ENCODE peak calls at places on chromosomes 3 and 15, in eight cellular contexts. One of them, this sample, is unnamed.

GRCh38 chr15:80210612-80211554 is 41.1 kb downstream of the CTXND1 start:
- DNase-seq in WERI-Rb-1: no peak
- DNase-seq in esophagus squamous epithelium: no peak
- DNase-seq in A673: no peak
- DNase-seq in body of pancreas: no peak
- DNase-seq in GM23338: no peak
- DNase-seq in ovary: no peak
- DNase-seq in lower lobe of right lung: no peak
- DNase-seq in this sample: peak; percentile 41

GRCh38 chr3:159319156-159319555 is 517.3 kb downstream of the MFSD1 start:
- DNase-seq in lower lobe of right lung: no peak
- DNase-seq in body of pancreas: no peak
- DNase-seq in esophagus squamous epithelium: no peak
- DNase-seq in WERI-Rb-1: no peak
- DNase-seq in A673: no peak
- DNase-seq in ovary: no peak
- DNase-seq in GM23338: no peak
- DNase-seq in this sample: no peak

GRCh38 chr15:37016287-37016686 is 84.1 kb downstream of the MEIS2 start:
- DNase-seq in esophagus squamous epithelium: no peak
- DNase-seq in ovary: peak; percentile 77
- DNase-seq in body of pancreas: no peak
- DNase-seq in A673: no peak
- DNase-seq in GM23338: no peak
- DNase-seq in lower lobe of right lung: no peak
- DNase-seq in WERI-Rb-1: no peak
- DNase-seq in this sample: no peak

GRCh38 chr3:17491601-17492000 is 250.8 kb downstream of the TBC1D5 start:
- DNase-seq in body of pancreas: no peak
- DNase-seq in A673: no peak
- DNase-seq in WERI-Rb-1: no peak
- DNase-seq in lower lobe of right lung: no peak
- DNase-seq in ovary: no peak
- DNase-seq in GM23338: no peak
- DNase-seq in esophagus squamous epithelium: no peak
- DNase-seq in this sample: no peak

GRCh38 chr3:163266731-163267130 is 1770.1 kb downstream of the OTOL1 start:
- DNase-seq in GM23338: no peak
- DNase-seq in ovary: no peak
- DNase-seq in lower lobe of right lung: no peak
- DNase-seq in WERI-Rb-1: no peak
- DNase-seq in esophagus squamous epithelium: no peak
- DNase-seq in body of pancreas: no peak
- DNase-seq in A673: no peak
- DNase-seq in this sample: no peak

GRCh38 chr3:79810529-79810928 is 42.7 kb upstream of the ROBO1 start:
- DNase-seq in GM23338: no peak
- DNase-seq in body of pancreas: no peak
- DNase-seq in ovary: no peak
- DNase-seq in A673: no peak
- DNase-seq in esophagus squamous epithelium: no peak
- DNase-seq in WERI-Rb-1: no peak
- DNase-seq in lower lobe of right lung: no peak
- DNase-seq in this sample: no peak

GRCh38 chr15:84821501-84822021 is 4.4 kb downstream of the ALPK3 start:
- DNase-seq in esophagus squamous epithelium: no peak
- DNase-seq in body of pancreas: no peak
- DNase-seq in lower lobe of right lung: no peak
- DNase-seq in ovary: peak; percentile 49
- DNase-seq in WERI-Rb-1: no peak
- DNase-seq in A673: no peak
- DNase-seq in GM23338: no peak
- DNase-seq in this sample: no peak

GRCh38 chr3:129878355-129878754 is 15.2 kb downstream of the TMCC1 start:
- DNase-seq in lower lobe of right lung: no peak
- DNase-seq in ovary: no peak
- DNase-seq in WERI-Rb-1: no peak
- DNase-seq in A673: no peak
- DNase-seq in GM23338: no peak
- DNase-seq in esophagus squamous epithelium: no peak
- DNase-seq in body of pancreas: no peak
- DNase-seq in this sample: no peak

GRCh38 chr15:96234109-96234892 is 96.2 kb upstream of the NR2F2 start:
- DNase-seq in ovary: no peak
- DNase-seq in lower lobe of right lung: no peak
- DNase-seq in body of pancreas: no peak
- DNase-seq in esophagus squamous epithelium: no peak
- DNase-seq in WERI-Rb-1: peak; percentile 64
- DNase-seq in GM23338: no peak
- DNase-seq in A673: no peak
- DNase-seq in this sample: no peak

GRCh38 chr3:131705558-131706051 is 202.8 kb upstream of the MRPL3 start:
- DNase-seq in body of pancreas: no peak
- DNase-seq in A673: peak; percentile 65
- DNase-seq in GM23338: peak; percentile 16
- DNase-seq in esophagus squamous epithelium: no peak
- DNase-seq in ovary: no peak
- DNase-seq in WERI-Rb-1: peak; percentile 90
- DNase-seq in lower lobe of right lung: no peak
- DNase-seq in this sample: peak; percentile 44

GRCh38 chr3:40333852-40334251 is 24.3 kb downstream of the EIF1B start:
- DNase-seq in ovary: no peak
- DNase-seq in GM23338: no peak
- DNase-seq in esophagus squamous epithelium: no peak
- DNase-seq in A673: no peak
- DNase-seq in lower lobe of right lung: no peak
- DNase-seq in body of pancreas: peak; percentile 49
- DNase-seq in WERI-Rb-1: no peak
- DNase-seq in this sample: no peak

GRCh38 chr3:183698760-183699159 is 1.2 kb downstream of the YEATS2 start:
- DNase-seq in lower lobe of right lung: no peak
- DNase-seq in GM23338: peak; percentile 30
- DNase-seq in esophagus squamous epithelium: no peak
- DNase-seq in A673: peak; percentile 24
- DNase-seq in ovary: no peak
- DNase-seq in WERI-Rb-1: no peak
- DNase-seq in body of pancreas: no peak
- DNase-seq in this sample: no peak

GRCh38 chr15:25811481-25811906 is 51.6 kb downstream of the ATP10A start:
- DNase-seq in A673: no peak
- DNase-seq in body of pancreas: no peak
- DNase-seq in ovary: no peak
- DNase-seq in lower lobe of right lung: no peak
- DNase-seq in WERI-Rb-1: no peak
- DNase-seq in GM23338: no peak
- DNase-seq in esophagus squamous epithelium: no peak
- DNase-seq in this sample: no peak

GRCh38 chr3:43960448-43960840 is 269.7 kb downstream of the ABHD5 start:
- DNase-seq in ovary: no peak
- DNase-seq in lower lobe of right lung: no peak
- DNase-seq in esophagus squamous epithelium: no peak
- DNase-seq in GM23338: no peak
- DNase-seq in WERI-Rb-1: peak; percentile 60
- DNase-seq in body of pancreas: no peak
- DNase-seq in A673: peak; percentile 26
- DNase-seq in this sample: no peak

GRCh38 chr15:41779662-41780157 is 5.4 kb downstream of the MAPKBP1 start:
- DNase-seq in esophagus squamous epithelium: no peak
- DNase-seq in WERI-Rb-1: no peak
- DNase-seq in body of pancreas: no peak
- DNase-seq in lower lobe of right lung: no peak
- DNase-seq in GM23338: no peak
- DNase-seq in A673: no peak
- DNase-seq in ovary: no peak
- DNase-seq in this sample: no peak

GRCh38 chr15:69997701-69998273 is 99.9 kb downstream of the TLE3 start:
- DNase-seq in lower lobe of right lung: peak; percentile 81
- DNase-seq in A673: peak; percentile 39
- DNase-seq in body of pancreas: peak; percentile 38
- DNase-seq in WERI-Rb-1: no peak
- DNase-seq in GM23338: no peak
- DNase-seq in esophagus squamous epithelium: no peak
- DNase-seq in ovary: no peak
- DNase-seq in this sample: peak; percentile 57

GRCh38 chr3:50268276-50268675 is 671 bp upstream of the SEMA3B start:
- DNase-seq in WERI-Rb-1: no peak
- DNase-seq in lower lobe of right lung: no peak
- DNase-seq in body of pancreas: no peak
- DNase-seq in ovary: no peak
- DNase-seq in A673: no peak
- DNase-seq in GM23338: no peak
- DNase-seq in esophagus squamous epithelium: no peak
- DNase-seq in this sample: no peak

GRCh38 chr3:127005864-127006500 is 23.1 kb downstream of the PLXNA1 start:
- DNase-seq in GM23338: no peak
- DNase-seq in body of pancreas: no peak
- DNase-seq in A673: no peak
- DNase-seq in ovary: no peak
- DNase-seq in lower lobe of right lung: no peak
- DNase-seq in WERI-Rb-1: peak; percentile 79
- DNase-seq in esophagus squamous epithelium: no peak
- DNase-seq in this sample: no peak

GRCh38 chr15:41983221-41983620 is 10.9 kb upstream of the EHD4 start:
- DNase-seq in ovary: no peak
- DNase-seq in WERI-Rb-1: no peak
- DNase-seq in esophagus squamous epithelium: no peak
- DNase-seq in body of pancreas: no peak
- DNase-seq in GM23338: peak; percentile 37
- DNase-seq in A673: no peak
- DNase-seq in lower lobe of right lung: no peak
- DNase-seq in this sample: no peak

GRCh38 chr3:120688121-120688520 is 6.1 kb upstream of the HGD start:
- DNase-seq in GM23338: no peak
- DNase-seq in A673: no peak
- DNase-seq in lower lobe of right lung: no peak
- DNase-seq in WERI-Rb-1: no peak
- DNase-seq in body of pancreas: no peak
- DNase-seq in esophagus squamous epithelium: no peak
- DNase-seq in ovary: no peak
- DNase-seq in this sample: no peak

GRCh38 chr15:80836991-80837390 is 57.8 kb downstream of the CEMIP start:
- DNase-seq in A673: no peak
- DNase-seq in GM23338: no peak
- DNase-seq in body of pancreas: no peak
- DNase-seq in ovary: no peak
- DNase-seq in lower lobe of right lung: no peak
- DNase-seq in esophagus squamous epithelium: no peak
- DNase-seq in WERI-Rb-1: no peak
- DNase-seq in this sample: no peak

GRCh38 chr3:52670621-52671521 is 14.8 kb downstream of the PBRM1 start:
- DNase-seq in ovary: no peak
- DNase-seq in esophagus squamous epithelium: no peak
- DNase-seq in body of pancreas: no peak
- DNase-seq in GM23338: no peak
- DNase-seq in WERI-Rb-1: no peak
- DNase-seq in A673: no peak
- DNase-seq in lower lobe of right lung: no peak
- DNase-seq in this sample: peak; percentile 100
- H3K4me3 ChIP-seq in ovary: no peak overlapping the region
- H3K4me3 ChIP-seq in esophagus squamous epithelium: no peak overlapping the region
- H3K4me3 ChIP-seq in body of pancreas: no peak overlapping the region
- H3K4me3 ChIP-seq in GM23338: no peak overlapping the region
- H3K4me3 ChIP-seq in WERI-Rb-1: no peak overlapping the region
- H3K4me3 ChIP-seq in A673: no peak overlapping the region
- H3K4me3 ChIP-seq in lower lobe of right lung: no peak overlapping the region
- H3K4me3 ChIP-seq in this sample: no peak overlapping the region

DNA sequence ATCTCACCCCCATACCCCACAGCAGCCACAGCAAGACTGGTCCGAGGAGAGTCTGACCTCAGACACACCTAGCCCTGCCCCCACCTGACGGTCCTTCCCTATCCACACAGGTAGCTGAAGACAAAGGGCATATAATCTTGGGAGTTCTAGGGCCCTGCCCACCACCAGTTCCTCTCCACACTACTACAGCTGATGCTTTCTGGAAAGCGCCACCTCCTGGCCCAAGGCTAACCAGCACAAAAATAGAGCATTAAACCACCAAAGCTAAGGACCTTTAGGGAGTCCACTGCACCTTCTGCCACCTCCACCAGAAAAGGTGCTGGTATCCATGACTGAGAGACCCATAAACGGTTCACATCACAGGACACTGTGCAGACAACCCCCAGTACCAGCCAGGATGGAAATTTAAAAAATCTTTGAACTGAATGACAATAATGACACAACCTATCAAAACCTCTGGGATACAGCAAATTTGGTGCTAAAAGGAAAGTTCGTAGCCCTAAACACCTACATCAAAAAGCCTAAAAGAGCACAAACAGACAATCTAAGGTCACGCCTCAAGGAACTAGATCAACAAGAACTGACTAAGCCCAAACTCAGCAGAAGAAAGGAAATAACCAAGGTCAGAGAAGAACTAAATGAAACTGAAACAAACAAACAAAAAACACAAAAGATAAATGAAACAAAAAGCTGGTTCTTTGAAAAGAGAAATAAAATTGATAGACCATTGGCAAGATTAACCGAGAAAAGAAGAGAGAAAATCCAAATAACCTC is 122.1 kb upstream of the TPRG1 start:
- DNase-seq in body of pancreas: no peak
- DNase-seq in WERI-Rb-1: peak; percentile 24
- DNase-seq in A673: peak; percentile 19
- DNase-seq in lower lobe of right lung: no peak
- DNase-seq in esophagus squamous epithelium: no peak
- DNase-seq in ovary: no peak
- DNase-seq in GM23338: peak; percentile 32
- DNase-seq in this sample: no peak
- TF ChIP-seq CTCF in body of pancreas: no peak
- TF ChIP-seq CTCF in WERI-Rb-1: peak; percentile 30
- TF ChIP-seq CTCF in A673: peak; percentile 46
- TF ChIP-seq CTCF in lower lobe of right lung: no peak
- TF ChIP-seq CTCF in esophagus squamous epithelium: no peak
- TF ChIP-seq CTCF in ovary: no peak
- TF ChIP-seq CTCF in GM23338: peak; percentile 67
- TF ChIP-seq CTCF in this sample: peak; percentile 38

GRCh38 chr3:119500265-119500664 is 1.9 kb downstream of the TIMMDC1 start:
- DNase-seq in A673: no peak
- DNase-seq in lower lobe of right lung: no peak
- DNase-seq in WERI-Rb-1: no peak
- DNase-seq in GM23338: no peak
- DNase-seq in ovary: no peak
- DNase-seq in body of pancreas: no peak
- DNase-seq in esophagus squamous epithelium: no peak
- DNase-seq in this sample: no peak
- H3K4me3 ChIP-seq in A673: peak overlapping the region; percentile 92
- H3K4me3 ChIP-seq in lower lobe of right lung: peak overlapping the region; percentile 92
- H3K4me3 ChIP-seq in WERI-Rb-1: no peak overlapping the region
- H3K4me3 ChIP-seq in GM23338: peak overlapping the region; percentile 94
- H3K4me3 ChIP-seq in ovary: no peak overlapping the region
- H3K4me3 ChIP-seq in body of pancreas: no peak overlapping the region
- H3K4me3 ChIP-seq in esophagus squamous epithelium: no peak overlapping the region
- H3K4me3 ChIP-seq in this sample: peak overlapping the region; percentile 97

GRCh38 chr3:185582871-185583270 is 3.2 kb upstream of the SENP2 start:
- DNase-seq in ovary: no peak
- DNase-seq in body of pancreas: no peak
- DNase-seq in WERI-Rb-1: no peak
- DNase-seq in lower lobe of right lung: no peak
- DNase-seq in esophagus squamous epithelium: no peak
- DNase-seq in GM23338: no peak
- DNase-seq in A673: peak; percentile 30
- DNase-seq in this sample: no peak
- TF ChIP-seq CTCF in ovary: no peak
- TF ChIP-seq CTCF in body of pancreas: no peak
- TF ChIP-seq CTCF in WERI-Rb-1: no peak
- TF ChIP-seq CTCF in lower lobe of right lung: no peak
- TF ChIP-seq CTCF in esophagus squamous epithelium: no peak
- TF ChIP-seq CTCF in GM23338: no peak
- TF ChIP-seq CTCF in A673: no peak
- TF ChIP-seq CTCF in this sample: no peak

GRCh38 chr3:174955513-174956001 is 96.4 kb downstream of the NAALADL2 start:
- DNase-seq in A673: peak; percentile 10
- DNase-seq in GM23338: no peak
- DNase-seq in ovary: no peak
- DNase-seq in body of pancreas: no peak
- DNase-seq in esophagus squamous epithelium: no peak
- DNase-seq in lower lobe of right lung: no peak
- DNase-seq in WERI-Rb-1: no peak
- DNase-seq in this sample: no peak
- H3K4me3 ChIP-seq in A673: no peak overlapping the region
- H3K4me3 ChIP-seq in GM23338: no peak overlapping the region
- H3K4me3 ChIP-seq in ovary: no peak overlapping the region
- H3K4me3 ChIP-seq in body of pancreas: no peak overlapping the region
- H3K4me3 ChIP-seq in esophagus squamous epithelium: no peak overlapping the region
- H3K4me3 ChIP-seq in lower lobe of right lung: no peak overlapping the region
- H3K4me3 ChIP-seq in WERI-Rb-1: no peak overlapping the region
- H3K4me3 ChIP-seq in this sample: no peak overlapping the region